ENCODE peak calls at places on chromosomes 13 and 19, in ten cellular contexts. O is pancreas; G is activated CD4-positive, alpha-beta T cell treated with anti-CD3 and anti-CD28 coated beads for 1 hour; J is neural crest cell; C is lung; Q is HT1080; L is stimulated activated CD4-positive, alpha-beta T cell treated with anti-CD3 and anti-CD28 coated beads, Interleukin-12 subunit alpha, Interleukin-12 subunit beta, amount 100 ng/mL, for 4 hours; I is ACHN; E is endodermal cell; U is CD4-positive, alpha-beta T cell. W is an unnamed sample.

GRCh38 chr19:38739440-38740251 is 4.6 kb downstream of the CAPN12 start:
- DNase-seq in O (peak), G (no peak), J (no peak), C (no peak), Q (no peak), L (no peak), I (no peak), E (peak), U (no peak), W (no peak)

GRCh38 chr19:19213822-19214558 is 2.2 kb downstream of the NCAN start:
- DNase-seq in O (no peak), G (no peak), J (peak), C (no peak), Q (no peak), L (no peak), I (no peak), E (peak), U (no peak), W (no peak)

GRCh38 chr19:17515408-17516149 is 4.1 kb downstream of the PGLS start:
- DNase-seq in O (no peak), G (no peak), J (no peak), C (no peak), Q (no peak), L (no peak), I (no peak), E (no peak), U (no peak), W (no peak)

GRCh38 chr19:14502334-14503092 is 6.6 kb upstream of the GIPC1 start:
- DNase-seq in O (no peak), G (no peak), J (no peak), C (no peak), Q (no peak), L (no peak), I (no peak), E (no peak), U (no peak), W (no peak)

GRCh38 chr19:35901055-35901644 is 810 bp upstream of the NFKBID start:
- DNase-seq in O (no peak), G (no peak), J (no peak), C (no peak), Q (no peak), L (no peak), I (peak), E (no peak), U (no peak), W (no peak)

GRCh38 chr19:38206006-38206745 is 17.8 kb downstream of the DPF1 start:
- DNase-seq in O (no peak), G (no peak), J (no peak), C (no peak), Q (no peak), L (no peak), I (no peak), E (no peak), U (no peak), W (no peak)

GRCh38 chr13:98937911-98938381 is 39.9 kb downstream of the DOCK9 start:
- DNase-seq in O (no peak), G (no peak), J (no peak), C (no peak), Q (no peak), L (no peak), I (no peak), E (peak), U (no peak), W (no peak)

GRCh38 chr13:113596321-113597200 is 12.0 kb downstream of the TFDP1 start:
- DNase-seq in O (no peak), G (no peak), J (no peak), C (no peak), Q (no peak), L (no peak), I (no peak), E (peak), U (no peak), W (no peak)

GRCh38 chr13:108961542-108962125 is 332.2 kb downstream of the MYO16 start:
- DNase-seq in O (no peak), G (no peak), J (no peak), C (no peak), Q (peak), L (no peak), I (peak), E (no peak), U (no peak), W (no peak)

GRCh38 chr13:36750461-36750860 is 68.6 kb upstream of the RFXAP start:
- DNase-seq in O (no peak), G (no peak), J (no peak), C (no peak), Q (no peak), L (no peak), I (no peak), E (no peak), U (no peak), W (no peak)

GRCh38 chr13:84645196-84646071 is 763.2 kb upstream of the SLITRK1 start:
- DNase-seq in O (no peak), G (no peak), J (no peak), C (no peak), Q (peak), L (no peak), I (no peak), E (no peak), U (no peak), W (no peak)

GRCh38 chr13:111903143-111903542 is 163.8 kb upstream of the SOX1 start:
- DNase-seq in O (no peak), G (no peak), J (no peak), C (no peak), Q (no peak), L (no peak), I (no peak), E (peak), U (no peak), W (no peak)

GRCh38 chr19:13053761-13054604 is 48.7 kb downstream of the LYL1 start:
- DNase-seq in O (peak), G (no peak), J (peak), C (peak), Q (peak), L (no peak), I (peak), E (peak), U (no peak), W (peak)

GRCh38 chr13:48749144-48749543 is 95.4 kb downstream of the CYSLTR2 start:
- DNase-seq in O (no peak), G (no peak), J (no peak), C (no peak), Q (peak), L (no peak), I (no peak), E (no peak), U (no peak), W (no peak)

GRCh38 chr13:110524484-110525254 is 36.9 kb downstream of the RAB20 start:
- DNase-seq in O (peak), G (no peak), J (no peak), C (no peak), Q (peak), L (no peak), I (no peak), E (no peak), U (no peak), W (no peak)